ENCODE peak calls at places on chromosome 1, in seven cellular contexts. V, U, O, I, Z, Q and B are unnamed samples.

GRCh38 chr1:246836169-246836568 is 95.6 kb downstream of the AHCTF1 start:
- DNase-seq in V (no peak), U (no peak), O (peak; percentile 27), I (no peak), Z (no peak), Q (no peak), B (no peak)

GRCh38 chr1:177278626-177279390 is 108.0 kb downstream of the BRINP2 start:
- DNase-seq in V (no peak), U (no peak), O (peak; percentile 71), I (peak; percentile 18), Z (no peak), Q (peak; percentile 26), B (no peak)

GRCh38 chr1:110224240-110224995 is 14.3 kb downstream of the KCNC4 start:
- DNase-seq in V (no peak), U (no peak), O (no peak), I (no peak), Z (no peak), Q (no peak), B (no peak)

GRCh38 chr1:19949016-19949415 is 25.6 kb upstream of the PLA2G2E start:
- DNase-seq in V (no peak), U (no peak), O (peak; percentile 60), I (no peak), Z (no peak), Q (peak; percentile 61), B (no peak)

GRCh38 chr1:6509603-6510291 is 18.3 kb upstream of the PLEKHG5 start:
- DNase-seq in V (no peak), U (no peak), O (no peak), I (no peak), Z (no peak), Q (no peak), B (peak; percentile 71)

GRCh38 chr1:207321790-207322530 is 482 bp downstream of the CD55 start:
- DNase-seq in V (no peak), U (peak; percentile 35), O (peak; percentile 35), I (no peak), Z (no peak), Q (no peak), B (no peak)

GRCh38 chr1:42830631-42831030 is 13.4 kb upstream of the SVBP start:
- DNase-seq in V (no peak), U (no peak), O (no peak), I (no peak), Z (no peak), Q (no peak), B (no peak)

GRCh38 chr1:224736619-224737352 is 120.7 kb downstream of the CNIH3 start:
- DNase-seq in V (peak; percentile 28), U (peak; percentile 6), O (peak; percentile 75), I (no peak), Z (peak; percentile 63), Q (no peak), B (no peak)

GRCh38 chr1:196317535-196318522 is 290.4 kb downstream of the KCNT2 start:
- DNase-seq in V (no peak), U (peak; percentile 16), O (peak; percentile 66), I (no peak), Z (no peak), Q (no peak), B (no peak)

GRCh38 chr1:109379422-109379821 is 18.3 kb downstream of the SORT1 start:
- DNase-seq in V (no peak), U (no peak), O (peak; percentile 64), I (no peak), Z (no peak), Q (no peak), B (no peak)

GRCh38 chr1:3190256-3191041 is 121.4 kb downstream of the PRDM16 start:
- DNase-seq in V (no peak), U (no peak), O (no peak), I (no peak), Z (no peak), Q (no peak), B (no peak)

GRCh38 chr1:173414136-173414535 is 63.0 kb upstream of the PRDX6 start:
- DNase-seq in V (no peak), U (no peak), O (no peak), I (no peak), Z (no peak), Q (no peak), B (no peak)

GRCh38 chr1:50977575-50978143 is 7.6 kb downstream of the CDKN2C start:
- DNase-seq in V (peak; percentile 76), U (peak; percentile 66), O (peak; percentile 60), I (peak; percentile 49), Z (peak; percentile 79), Q (no peak), B (peak; percentile 76)

GRCh38 chr1:40385437-40386310 is 12.1 kb downstream of the SMAP2 start:
- DNase-seq in V (no peak), U (no peak), O (no peak), I (no peak), Z (no peak), Q (no peak), B (no peak)

GRCh38 chr1:228860911-228861829 is 125.9 kb downstream of the RHOU start:
- DNase-seq in V (no peak), U (peak; percentile 73), O (peak; percentile 79), I (no peak), Z (no peak), Q (peak; percentile 94), B (no peak)

GRCh38 chr1:201614262-201615015 is 75.5 kb downstream of the NAV1 start:
- DNase-seq in V (peak; percentile 48), U (no peak), O (peak; percentile 54), I (no peak), Z (peak; percentile 65), Q (no peak), B (peak; percentile 62)

GRCh38 chr1:50562106-50562505 is 138.9 kb upstream of the DMRTA2 start:
- DNase-seq in V (no peak), U (no peak), O (no peak), I (no peak), Z (no peak), Q (no peak), B (no peak)

GRCh38 chr1:235113183-235113917 is 15.3 kb downstream of the TOMM20 start:
- DNase-seq in V (no peak), U (no peak), O (no peak), I (no peak), Z (no peak), Q (no peak), B (no peak)
- H3K36me3 ChIP-seq in V (peaks cover 89% of the 10 kb centered on the region), U (peaks cover 4% of the 10 kb centered on the region), O (peaks cover 15% of the 10 kb centered on the region), I (no peaks in the 10 kb centered on the region), Z (peaks cover 99% of the 10 kb centered on the region), Q (peaks cover 2% of the 10 kb centered on the region), B (peaks cover 97% of the 10 kb centered on the region)

DNA sequence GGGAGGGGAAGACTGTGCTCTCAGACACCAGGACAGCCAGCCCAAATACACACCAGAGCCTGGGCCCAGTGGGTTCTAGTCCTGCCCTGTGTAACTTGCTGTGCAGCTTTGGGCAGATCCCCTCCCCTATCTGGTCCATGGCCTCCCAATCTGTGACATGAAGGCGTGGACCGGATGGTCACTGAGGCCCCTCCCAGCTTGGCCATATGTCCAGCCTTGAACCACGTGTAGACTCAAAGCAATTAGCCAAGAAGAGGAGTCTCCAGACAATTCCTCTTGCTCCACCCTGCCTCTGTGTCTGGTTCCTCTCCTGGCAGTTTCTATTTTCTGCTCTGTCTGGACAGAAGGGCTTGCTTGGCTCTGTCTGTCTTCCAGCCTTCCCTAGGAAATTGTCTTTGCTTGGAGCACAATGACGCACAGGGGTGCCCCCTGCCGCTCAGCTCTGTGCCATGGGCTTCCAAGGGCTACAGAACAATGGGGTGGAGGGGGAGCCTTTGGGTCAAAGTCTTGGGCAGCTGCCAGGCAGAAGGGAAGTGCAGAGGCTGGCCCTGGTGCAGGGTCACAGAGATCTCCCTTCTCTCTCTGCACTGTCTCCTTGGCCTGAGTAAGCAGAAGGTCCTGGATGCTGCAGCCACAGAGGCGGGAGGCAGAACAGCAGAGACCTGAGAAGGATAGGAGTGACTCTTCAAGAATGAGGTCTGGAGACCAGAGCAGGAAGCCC is 66.1 kb downstream of the TENT5C start:
- DNase-seq in V (peak; percentile 70), U (peak; percentile 66), O (no peak), I (peak; percentile 66), Z (peak; percentile 83), Q (no peak), B (peak; percentile 78)
- TF ChIP-seq CTCF in V (peak; percentile 44), U (no peak), O (peak; percentile 19), I (peak; percentile 5), Z (peak; percentile 21), Q (no peak), B (peak; percentile 38)

GRCh38 chr1:4553761-4554160 is 100.6 kb upstream of the AJAP1 start:
- DNase-seq in V (no peak), U (no peak), O (no peak), I (no peak), Z (no peak), Q (no peak), B (no peak)

GRCh38 chr1:4557949-4558348 is 96.5 kb upstream of the AJAP1 start:
- DNase-seq in V (no peak), U (no peak), O (no peak), I (no peak), Z (no peak), Q (no peak), B (no peak)

GRCh38 chr1:4551706-4552105 is 102.7 kb upstream of the AJAP1 start:
- DNase-seq in V (no peak), U (no peak), O (no peak), I (no peak), Z (no peak), Q (no peak), B (no peak)

GRCh38 chr1:4549933-4550332 is 104.5 kb upstream of the AJAP1 start:
- DNase-seq in V (no peak), U (no peak), O (no peak), I (no peak), Z (no peak), Q (no peak), B (no peak)

GRCh38 chr1:4554291-4554865 is 100.0 kb upstream of the AJAP1 start:
- DNase-seq in V (no peak), U (no peak), O (no peak), I (no peak), Z (no peak), Q (no peak), B (no peak)
- H3K4me3 ChIP-seq in V (no peak overlapping the region), U (no peak overlapping the region), O (no peak overlapping the region), I (no peak overlapping the region), Z (no peak overlapping the region), Q (no peak overlapping the region), B (no peak overlapping the region)

DNA sequence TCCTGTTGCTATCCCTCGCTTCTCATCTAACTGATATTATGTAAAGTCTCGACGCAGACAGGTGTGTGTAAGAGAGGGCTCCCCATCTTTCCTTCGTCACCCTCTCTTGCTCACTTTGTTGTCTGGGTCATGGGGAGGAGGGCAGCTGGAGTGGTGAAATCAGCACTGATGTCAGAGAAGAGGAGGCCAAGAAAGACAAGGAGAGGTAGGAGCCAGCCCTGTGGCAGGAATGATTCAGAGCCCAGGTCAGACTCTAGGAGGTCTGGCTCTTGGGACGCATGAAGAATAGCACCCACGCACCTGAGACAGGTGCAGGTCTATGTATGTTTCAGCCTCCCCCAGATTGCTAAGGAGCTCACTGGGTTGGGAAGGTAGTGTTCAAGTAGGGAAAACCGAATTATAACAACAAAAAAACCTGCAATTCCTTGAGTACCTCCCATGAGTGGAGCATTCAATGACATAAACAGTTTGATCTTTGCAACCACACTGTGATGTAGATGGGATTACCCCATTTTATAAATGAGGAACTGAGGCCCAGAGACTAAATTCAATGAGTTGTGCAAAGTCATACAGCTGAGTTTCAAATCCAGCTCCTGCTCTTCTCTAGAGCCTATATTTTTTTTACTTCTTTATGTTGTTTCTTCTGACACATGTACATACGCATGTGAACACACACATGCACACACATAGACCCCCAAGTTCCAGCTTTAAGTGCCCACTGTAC is 10.4 kb downstream of the NUAK2 start:
- DNase-seq in V (no peak), U (no peak), O (no peak), I (no peak), Z (no peak), Q (no peak), B (no peak)
- H3K36me3 ChIP-seq in V (peaks cover 42% of the 10 kb centered on the region), U (peaks cover 3% of the 10 kb centered on the region), O (peaks cover 25% of the 10 kb centered on the region), I (no peaks in the 10 kb centered on the region), Z (peaks cover 7% of the 10 kb centered on the region), Q (peaks cover 10% of the 10 kb centered on the region), B (peaks cover 54% of the 10 kb centered on the region)

GRCh38 chr1:231800071-231800470 is 173.5 kb downstream of the DISC1 start:
- DNase-seq in V (no peak), U (no peak), O (peak; percentile 7), I (no peak), Z (no peak), Q (no peak), B (no peak)
- TF ChIP-seq CTCF in V (no peak), U (no peak), O (no peak), I (no peak), Z (no peak), Q (no peak), B (no peak)